ENCODE peak calls at places on chromosome 22, in ten cellular contexts. S is osteocyte, B is type B pancreatic cell, U is omental fat pad, N is cardiac fibroblast, J is fibroblast of the aortic adventitia, O is ovary, A is right lobe of liver, Q is cardiac muscle cell, I is HFFc6. Z is an unnamed sample.

GRCh38 chr22:31653944-31654343 is 8.1 kb downstream of the PISD start:
- DNase-seq in O (no peak), U (no peak), A (no peak), N (no peak), S (no peak), B (no peak), Q (no peak), I (no peak), J (no peak), Z (no peak)

GRCh38 chr22:30267382-30268302 is 991 bp upstream of the OSM start:
- DNase-seq in J (no peak), Q (no peak), I (no peak), O (no peak), S (no peak), A (no peak), B (no peak), U (no peak), N (no peak), Z (peak; percentile 84)

GRCh38 chr22:31291403-31291715 is 929 bp downstream of the PIK3IP1 start:
- DNase-seq in S (no peak), N (no peak), O (no peak), J (no peak), Q (no peak), U (no peak), A (no peak), B (no peak), I (no peak), Z (no peak)

GRCh38 chr22:49550766-49551362 is 276.8 kb downstream of the BRD1 start:
- DNase-seq in N (no peak), O (peak; percentile 12), B (no peak), U (no peak), S (no peak), I (no peak), Q (no peak), J (no peak), A (no peak), Z (no peak)

GRCh38 chr22:43515411-43515810 is 103.6 kb downstream of the MPPED1 start:
- DNase-seq in U (no peak), S (no peak), I (no peak), B (no peak), Q (no peak), J (no peak), N (no peak), A (no peak), O (no peak), Z (no peak)

GRCh38 chr22:40743740-40744139 is 64.5 kb downstream of the MCHR1 start:
- DNase-seq in I (no peak), J (no peak), A (no peak), N (no peak), U (no peak), S (no peak), B (no peak), O (no peak), Q (no peak), Z (no peak)

GRCh38 chr22:43828711-43829447 is 16.8 kb upstream of the EFCAB6 start:
- DNase-seq in O (peak; percentile 65), B (no peak), N (peak; percentile 76), A (peak; percentile 41), Q (peak; percentile 75), U (no peak), S (no peak), I (no peak), J (peak; percentile 94), Z (no peak)

GRCh38 chr22:17121235-17122195 is at the start of gene TMEM121B:
- DNase-seq in U (peak; percentile 24), I (no peak), N (peak; percentile 46), S (no peak), B (peak; percentile 80), Q (peak; percentile 64), O (peak; percentile 48), A (no peak), J (peak; percentile 31), Z (peak; percentile 53)

GRCh38 chr22:41822289-41823057 is 10.4 kb upstream of the SREBF2 start:
- DNase-seq in B (no peak), N (peak; percentile 68), I (peak; percentile 74), J (peak; percentile 73), S (no peak), A (no peak), U (no peak), O (no peak), Q (peak; percentile 63), Z (peak; percentile 65)

GRCh38 chr22:19823191-19823590 is 31.5 kb downstream of the GNB1L start:
- DNase-seq in I (no peak), N (no peak), J (no peak), A (peak; percentile 51), U (no peak), O (no peak), Q (no peak), B (peak; percentile 64), S (peak; percentile 76), Z (no peak)
- TF ChIP-seq CTCF in I (no peak), N (no peak), J (no peak), A (no peak), U (no peak), O (no peak), Q (no peak), B (no peak), S (no peak), Z (no peak)

DNA sequence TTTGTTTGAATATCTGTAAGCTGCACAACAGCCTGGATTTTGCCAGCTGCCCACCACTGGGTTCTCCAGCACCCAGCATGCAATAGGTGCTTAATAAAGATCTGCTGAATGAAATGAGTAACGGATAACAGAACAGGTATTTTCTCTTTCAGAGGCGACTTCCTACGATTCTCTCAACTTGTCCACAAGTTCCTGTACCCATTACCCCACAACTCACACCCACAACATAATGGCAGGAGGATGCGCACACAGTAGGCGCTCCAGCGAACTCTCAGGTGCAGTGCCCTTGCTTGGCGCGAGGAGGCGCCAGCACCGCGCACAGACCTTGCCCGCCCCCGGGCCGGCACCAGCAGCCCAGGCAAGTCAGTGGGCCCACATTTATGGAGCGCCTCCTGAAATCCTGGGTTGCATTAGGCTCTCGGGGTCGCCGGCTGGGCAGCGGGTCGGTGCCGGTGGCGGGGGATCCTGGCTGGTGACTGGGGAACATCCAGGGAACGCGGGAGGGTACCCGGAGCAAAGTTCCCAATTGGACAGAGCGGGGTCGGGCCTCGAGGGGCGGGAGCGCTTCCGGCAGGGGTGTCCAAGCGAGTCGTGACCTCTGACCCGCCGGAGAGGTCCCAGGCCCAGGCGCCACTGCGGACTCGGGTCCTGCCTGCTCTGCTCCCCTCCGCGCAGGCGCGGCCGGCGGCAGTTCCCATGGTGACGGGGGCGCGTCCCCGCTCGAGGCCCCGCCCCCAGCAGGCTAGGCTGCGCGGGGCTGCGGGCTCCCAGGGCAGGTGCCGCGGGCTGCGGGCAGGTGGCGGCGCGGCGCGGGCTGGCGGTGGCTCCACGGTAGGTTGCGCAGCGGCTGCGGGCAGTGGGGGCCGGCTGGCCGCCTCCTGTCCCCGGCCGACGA is at the start of gene KIAA1671:
- DNase-seq in S (peak; percentile 95), J (peak; percentile 50), A (peak; percentile 96), O (peak; percentile 94), U (peak; percentile 57), I (peak; percentile 23), N (peak; percentile 82), B (peak; percentile 95), Q (peak; percentile 81), Z (peak; percentile 81)
- TF ChIP-seq CTCF in S (peak; percentile 100), J (peak; percentile 99), A (peak; percentile 97), O (peak; percentile 97), U (peak; percentile 87), I (peak; percentile 88), N (peak; percentile 100), B (peak; percentile 98), Q (peak; percentile 99), Z (peak; percentile 99)

GRCh38 chr22:45550891-45551290 is 48.2 kb downstream of the FBLN1 start:
- DNase-seq in S (no peak), A (no peak), I (no peak), N (no peak), B (no peak), J (no peak), Q (no peak), O (no peak), U (no peak), Z (no peak)

GRCh38 chr22:45550416-45550815 is 47.7 kb downstream of the FBLN1 start:
- DNase-seq in J (no peak), A (no peak), Q (no peak), O (no peak), N (no peak), S (no peak), I (no peak), U (no peak), B (no peak), Z (no peak)

GRCh38 chr22:45548441-45548840 is 45.8 kb downstream of the FBLN1 start:
- DNase-seq in S (no peak), I (no peak), U (no peak), Q (no peak), J (no peak), A (no peak), B (no peak), N (no peak), O (no peak), Z (no peak)

GRCh38 chr22:45549739-45550138 is 47.1 kb downstream of the FBLN1 start:
- DNase-seq in O (no peak), N (no peak), Q (no peak), S (no peak), J (no peak), A (no peak), I (no peak), B (no peak), U (no peak), Z (no peak)

GRCh38 chr22:45548991-45549736 is 46.5 kb downstream of the FBLN1 start:
- DNase-seq in O (peak; percentile 58), U (no peak), I (peak; percentile 95), B (no peak), Q (peak; percentile 89), J (peak; percentile 99), A (no peak), N (peak; percentile 91), S (no peak), Z (no peak)
- TF ChIP-seq CTCF in O (no peak), U (no peak), I (peak; percentile 85), B (peak; percentile 25), Q (peak; percentile 44), J (peak; percentile 77), A (no peak), N (peak; percentile 8), S (peak; percentile 29), Z (peak; percentile 21)

GRCh38 chr22:37824674-37825641 is 1.8 kb downstream of the GALR3 start:
- DNase-seq in B (no peak), J (peak; percentile 9), S (no peak), N (no peak), U (no peak), Q (peak; percentile 40), I (no peak), O (peak; percentile 54), A (no peak), Z (no peak)
- TF ChIP-seq CTCF in B (no peak), J (no peak), S (no peak), N (no peak), U (no peak), Q (no peak), I (no peak), O (no peak), A (no peak), Z (no peak)

GRCh38 chr22:22802346-22802970 is 85.2 kb upstream of the IGLL5 start:
- DNase-seq in J (no peak), I (no peak), N (no peak), U (no peak), A (no peak), S (no peak), Q (peak; percentile 3), B (no peak), O (no peak), Z (peak; percentile 66)
- TF ChIP-seq CTCF in J (no peak), I (peak; percentile 50), N (peak; percentile 33), U (no peak), A (peak; percentile 55), S (peak; percentile 11), Q (peak; percentile 17), B (peak; percentile 56), O (no peak), Z (peak; percentile 80)